ENCODE peak calls at places on chromosomes 5 and 9, in five cellular contexts. T, Q, D, K and W are unnamed samples.

GRCh38 chr9:115922441-115922840 is 231.2 kb upstream of the PAPPA start:
- DNase-seq in D (no peak), T (no peak), K (no peak), Q (no peak), W (no peak)

GRCh38 chr5:37370550-37370863 is 399 bp downstream of the NUP155 start:
- DNase-seq in D (peak; percentile 4), Q (no peak), K (peak; percentile 59), T (no peak), W (no peak)

GRCh38 chr9:26292943-26293342 is 599.7 kb downstream of the CAAP1 start:
- DNase-seq in K (no peak), T (no peak), Q (peak; percentile 6), D (no peak), W (no peak)

GRCh38 chr9:90044710-90045151 is 439.9 kb downstream of the GADD45G start:
- DNase-seq in K (no peak), T (no peak), D (no peak), Q (peak; percentile 34), W (no peak)

GRCh38 chr9:121671612-121672155 is 20.2 kb downstream of the DAB2IP start:
- DNase-seq in T (no peak), D (no peak), K (no peak), Q (no peak), W (no peak)

GRCh38 chr5:96329294-96329693 is 103.8 kb downstream of the PCSK1 start:
- DNase-seq in Q (no peak), T (no peak), K (no peak), D (no peak), W (no peak)

GRCh38 chr5:169413416-169413815 is 112.5 kb upstream of the SLIT3 start:
- DNase-seq in K (no peak), D (no peak), T (no peak), Q (no peak), W (no peak)

GRCh38 chr5:68849103-68849502 is 244.7 kb upstream of the SLC30A5 start:
- DNase-seq in Q (no peak), T (no peak), D (no peak), K (no peak), W (no peak)

GRCh38 chr9:15239816-15240215 is 67.2 kb downstream of the TTC39B start:
- DNase-seq in D (no peak), Q (no peak), K (no peak), T (no peak), W (no peak)

GRCh38 chr5:83172655-83173054 is 95.3 kb downstream of the XRCC4 start:
- DNase-seq in Q (no peak), K (no peak), T (no peak), D (no peak), W (no peak)

GRCh38 chr5:1515921-1516571 is 7.7 kb downstream of the LPCAT1 start:
- DNase-seq in T (no peak), Q (no peak), D (no peak), K (peak; percentile 76), W (peak; percentile 78)

GRCh38 chr5:138770977-138771376 is 17.8 kb downstream of the CTNNA1 start:
- DNase-seq in K (no peak), D (no peak), Q (no peak), T (no peak), W (no peak)

GRCh38 chr5:58452566-58453258 is 7.2 kb downstream of the PLK2 start:
- DNase-seq in D (no peak), K (no peak), Q (no peak), T (no peak), W (no peak)

GRCh38 chr5:79235222-79235577 is 731 bp upstream of the JMY start:
- DNase-seq in T (peak; percentile 75), K (no peak), Q (no peak), D (peak; percentile 24), W (no peak)

GRCh38 chr5:152456815-152457443 is 51.9 kb upstream of the NMUR2 start:
- DNase-seq in T (no peak), K (no peak), Q (no peak), D (no peak), W (no peak)

GRCh38 chr5:174371600-174372094 is 326.1 kb downstream of the NSG2 start:
- DNase-seq in K (no peak), D (no peak), T (no peak), Q (peak; percentile 45), W (no peak)

GRCh38 chr5:151427258-151427657 is 20.1 kb upstream of the SLC36A1 start:
- DNase-seq in T (no peak), D (no peak), K (peak; percentile 42), Q (no peak), W (no peak)

GRCh38 chr9:98372077-98372812 is 116.8 kb upstream of the TBC1D2 start:
- DNase-seq in T (no peak), K (no peak), D (no peak), Q (no peak), W (no peak)

GRCh38 chr5:135533794-135534193 is 2.0 kb downstream of the NEUROG1 start:
- DNase-seq in Q (no peak), T (no peak), D (no peak), K (no peak), W (no peak)
- H3K27me3 ChIP-seq in Q (peaks cover 96% of the 10 kb centered on the region), T (peaks cover 49% of the 10 kb centered on the region), D (peaks cover 23% of the 10 kb centered on the region), K (peaks cover 99% of the 10 kb centered on the region), W (peaks cover 49% of the 10 kb centered on the region)

GRCh38 chr5:460413-460700 is 17.4 kb downstream of the EXOC3 start:
- DNase-seq in D (no peak), Q (no peak), K (no peak), T (no peak), W (no peak)
- H3K36me3 ChIP-seq in D (peaks cover 52% of the 10 kb centered on the region), Q (peaks cover 71% of the 10 kb centered on the region), K (peaks cover 6% of the 10 kb centered on the region), T (peaks cover 10% of the 10 kb centered on the region), W (no peaks in the 10 kb centered on the region)

DNA sequence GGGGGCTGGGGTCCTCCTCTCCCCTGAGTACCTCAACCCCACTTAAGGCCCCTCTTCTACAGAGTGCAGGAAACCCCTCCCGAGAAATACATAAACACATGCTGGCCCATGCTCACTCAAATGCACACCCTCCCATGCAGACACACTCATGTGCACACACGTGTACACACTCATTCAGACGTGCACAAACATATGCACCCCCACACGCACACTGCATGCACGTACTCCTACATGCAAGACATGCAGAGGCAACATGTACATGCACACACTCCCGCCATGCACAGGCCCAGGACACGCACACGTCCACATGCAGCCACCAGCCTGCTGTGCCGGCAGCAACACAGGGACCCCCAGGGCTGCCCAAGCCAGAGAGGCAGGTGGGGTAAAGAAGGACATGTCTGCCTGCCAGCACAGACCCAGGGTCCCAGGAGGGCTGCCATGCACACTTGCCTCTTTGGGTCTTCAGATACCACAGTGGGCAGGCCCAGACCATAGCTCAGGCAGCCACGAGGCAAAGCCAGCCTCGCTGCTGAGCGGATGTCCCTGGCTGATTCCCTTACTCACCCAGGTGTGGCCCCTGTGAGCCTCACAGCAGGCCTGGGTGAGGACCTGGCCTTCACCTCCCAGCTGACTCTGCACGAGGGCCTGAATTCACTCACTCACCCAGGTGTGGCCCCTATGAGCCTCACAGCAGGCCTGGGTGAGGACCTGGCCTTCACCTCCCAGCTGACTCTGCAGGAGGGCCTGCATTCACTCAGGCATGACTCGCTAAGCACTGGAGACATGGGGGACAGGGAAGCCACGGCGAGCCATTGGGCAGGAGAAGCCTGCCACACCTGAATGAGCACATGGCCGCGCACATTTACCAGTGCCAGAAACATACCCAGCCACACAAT is 7.8 kb downstream of the ADAMTS2 start:
- DNase-seq in Q (no peak), T (no peak), K (peak; percentile 49), D (no peak), W (peak; percentile 49)
- H3K27me3 ChIP-seq in Q (no peaks in the 10 kb centered on the region), T (no peaks in the 10 kb centered on the region), K (peaks cover 3% of the 10 kb centered on the region), D (peaks cover 4% of the 10 kb centered on the region), W (peaks cover 67% of the 10 kb centered on the region)

DNA sequence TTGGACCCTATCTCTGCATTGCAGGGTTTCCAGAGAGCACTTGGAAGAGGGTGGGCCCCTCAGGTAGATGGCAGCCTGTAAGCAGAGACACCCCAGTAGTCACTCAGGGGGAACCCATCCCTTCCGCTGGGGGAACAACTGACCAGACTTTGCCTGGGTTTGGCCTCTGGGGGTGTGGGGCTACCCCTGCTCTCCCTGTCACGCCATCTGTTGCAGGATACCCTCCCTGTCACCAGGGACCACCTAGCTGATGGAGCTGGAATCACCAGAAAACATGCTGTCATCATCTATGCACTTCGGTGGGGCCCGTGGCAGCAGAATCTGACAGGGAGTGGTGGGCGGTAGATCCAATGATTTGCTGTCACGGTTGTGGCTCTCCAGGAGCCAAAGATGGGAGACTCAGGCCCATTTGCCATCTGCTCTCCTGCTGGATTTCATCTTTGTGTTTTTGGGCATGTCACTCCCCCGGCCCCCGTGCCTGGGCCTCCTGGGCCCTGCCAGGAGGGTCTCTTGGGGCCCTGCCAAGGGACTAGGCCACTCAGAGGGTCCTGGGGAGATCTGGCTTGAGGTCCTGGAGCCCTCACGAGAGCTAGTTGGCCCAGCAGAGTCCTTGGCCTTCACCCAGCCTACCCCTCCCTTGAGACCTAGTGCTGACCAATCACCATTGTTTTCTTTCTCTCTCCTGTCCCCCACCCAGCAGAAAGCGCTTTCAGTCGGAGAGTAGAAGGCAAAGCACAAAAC is 46.0 kb downstream of the AMBP start:
- DNase-seq in T (no peak), Q (no peak), K (peak; percentile 39), D (no peak), W (no peak)
- H3K36me3 ChIP-seq in T (peaks cover 3% of the 10 kb centered on the region), Q (peaks cover 30% of the 10 kb centered on the region), K (peaks cover 2% of the 10 kb centered on the region), D (no peaks in the 10 kb centered on the region), W (peaks cover 24% of the 10 kb centered on the region)

GRCh38 chr5:81391-82021 is 10.5 kb upstream of the PLEKHG4B start:
- DNase-seq in D (no peak), K (peak; percentile 58), T (no peak), Q (no peak), W (peak; percentile 43)
- H3K27me3 ChIP-seq in D (no peaks in the 10 kb centered on the region), K (no peaks in the 10 kb centered on the region), T (peaks cover 4% of the 10 kb centered on the region), Q (no peaks in the 10 kb centered on the region), W (no peaks in the 10 kb centered on the region)